ENCODE peak calls at places on chromosomes 16 and 17, in four cellular contexts. L, N, H and A are unnamed samples.

GRCh38 chr17:74433421-74434121 is 1.7 kb downstream of the GPRC5C start:
- DNase-seq in H (no peak), L (peak), N (no peak), A (no peak)

GRCh38 chr16:1442697-1443096 is 1.7 kb downstream of the CCDC154 start:
- DNase-seq in L (no peak), H (no peak), N (no peak), A (no peak)

GRCh38 chr16:71746442-71747046 is 22.0 kb upstream of the PHLPP2 start:
- DNase-seq in N (peak), H (no peak), L (peak), A (no peak)

GRCh38 chr16:87203060-87203656 is 114.0 kb downstream of the C16orf95 start:
- DNase-seq in H (no peak), N (peak), L (peak), A (peak)

GRCh38 chr17:79650283-79650682 is 39.4 kb upstream of the RBFOX3 start:
- DNase-seq in N (no peak), H (no peak), L (no peak), A (no peak)

GRCh38 chr17:59793249-59793648 is 85.8 kb downstream of the VMP1 start:
- DNase-seq in N (no peak), H (no peak), L (no peak), A (no peak)

GRCh38 chr17:17540278-17540906 is 44.2 kb upstream of the RASD1 start:
- DNase-seq in N (no peak), H (no peak), L (no peak), A (peak)

GRCh38 chr17:78826426-78826825 is 14.2 kb downstream of the USP36 start:
- DNase-seq in H (no peak), N (no peak), L (no peak), A (no peak)

GRCh38 chr16:7624871-7625766 is 292.5 kb downstream of the RBFOX1 start:
- DNase-seq in L (no peak), H (no peak), N (no peak), A (peak)
- TF ChIP-seq CREB1 in L (no peak), H (no peak), N (no peak), A (no peak)

GRCh38 chr16:62829615-62830014 is 793.4 kb upstream of the CDH8 start:
- DNase-seq in L (no peak), H (no peak), N (no peak), A (no peak)
- TF ChIP-seq ETV6 in L (no peak), H (no peak), N (no peak), A (no peak)

GRCh38 chr16:75002474-75002873 is 3.6 kb downstream of the ZNRF1 start:
- DNase-seq in L (peak), H (no peak), N (no peak), A (no peak)

GRCh38 chr16:74999683-75000480 is 1.1 kb downstream of the ZNRF1 start:
- DNase-seq in N (peak), H (no peak), L (peak), A (peak)

GRCh38 chr16:74998481-74999207 is at the start of gene ZNRF1:
- DNase-seq in L (peak), H (peak), N (peak), A (peak)

GRCh38 chr16:74999208-74999682 is 421 bp downstream of the ZNRF1 start:
- DNase-seq in L (no peak), H (no peak), N (peak), A (no peak)

GRCh38 chr16:75000481-75001081 is 1.8 kb downstream of the ZNRF1 start:
- DNase-seq in L (no peak), N (no peak), H (no peak), A (no peak)
- TF ChIP-seq CREB1 in L (no peak), N (no peak), H (no peak), A (no peak)

GRCh38 chr17:49973271-49973615 is 4.3 kb downstream of the DLX4 start:
- DNase-seq in L (no peak), H (no peak), N (no peak), A (no peak)
- TF ChIP-seq ETV6 in L (no peak), H (no peak), N (no peak), A (no peak)

DNA sequence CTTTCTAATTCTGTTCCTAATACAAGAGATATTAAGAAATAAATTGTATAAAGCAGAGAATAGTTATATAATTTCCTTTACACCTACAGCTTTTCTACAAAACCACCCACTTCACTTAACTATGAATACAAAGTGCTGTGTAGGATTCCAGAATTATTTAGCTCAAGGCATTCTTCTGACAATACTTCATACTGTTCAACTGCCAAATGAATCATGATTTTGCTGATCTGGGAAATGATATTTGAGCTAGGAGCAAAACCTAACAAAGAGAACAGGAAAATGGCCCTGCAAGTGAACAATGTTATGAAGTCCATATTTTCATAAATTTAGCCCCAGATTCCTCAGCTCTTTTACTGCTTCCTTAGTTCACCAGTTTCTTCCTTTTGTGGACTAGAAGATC is 12.9 kb downstream of the BBS2 start:
- DNase-seq in N (no peak), L (no peak), H (no peak), A (no peak)
- TF ChIP-seq CREB1 in N (no peak), L (no peak), H (no peak), A (no peak)